ENCODE peak calls at places on chromosome 4, in four cellular contexts. One of them, this sample, is unnamed.

GRCh38 chr4:108466936-108467902 is 153.2 kb upstream of the RPL34 start:
- DNase-seq in BJ: peak; percentile 54
- DNase-seq in tibial nerve: no peak
- DNase-seq in AG04450: peak; percentile 73
- DNase-seq in this sample: peak; percentile 96

GRCh38 chr4:37685211-37685725 is 908 bp downstream of the RELL1 start:
- DNase-seq in BJ: peak; percentile 35
- DNase-seq in tibial nerve: no peak
- DNase-seq in AG04450: peak; percentile 37
- DNase-seq in this sample: peak; percentile 27

GRCh38 chr4:2186133-2186864 is 55.6 kb downstream of the HAUS3 start:
- DNase-seq in BJ: no peak
- DNase-seq in tibial nerve: no peak
- DNase-seq in AG04450: no peak
- DNase-seq in this sample: no peak

GRCh38 chr4:46329118-46329976 is 60.6 kb downstream of the GABRA2 start:
- DNase-seq in BJ: no peak
- DNase-seq in tibial nerve: peak; percentile 12
- DNase-seq in AG04450: peak; percentile 7
- DNase-seq in this sample: no peak

GRCh38 chr4:146190393-146190910 is 14.9 kb downstream of the LSM6 start:
- DNase-seq in BJ: no peak
- DNase-seq in tibial nerve: no peak
- DNase-seq in AG04450: no peak
- DNase-seq in this sample: no peak

GRCh38 chr4:110475881-110476818 is at the start of gene ENPEP:
- DNase-seq in BJ: no peak
- DNase-seq in tibial nerve: peak; percentile 15
- DNase-seq in AG04450: no peak
- DNase-seq in this sample: no peak

GRCh38 chr4:134202136-134202535 is 547 bp upstream of the PABPC4L start:
- DNase-seq in BJ: no peak
- DNase-seq in tibial nerve: no peak
- DNase-seq in AG04450: no peak
- DNase-seq in this sample: no peak

GRCh38 chr4:1979477-1980196 is 29.1 kb downstream of the NELFA start:
- DNase-seq in BJ: no peak
- DNase-seq in tibial nerve: no peak
- DNase-seq in AG04450: no peak
- DNase-seq in this sample: no peak

GRCh38 chr4:17475481-17475880 is 36.4 kb downstream of the QDPR start:
- DNase-seq in BJ: no peak
- DNase-seq in tibial nerve: no peak
- DNase-seq in AG04450: no peak
- DNase-seq in this sample: no peak

GRCh38 chr4:76897522-76898384 is at the start of gene SOWAHB:
- DNase-seq in BJ: no peak
- DNase-seq in tibial nerve: no peak
- DNase-seq in AG04450: no peak
- DNase-seq in this sample: no peak

DNA sequence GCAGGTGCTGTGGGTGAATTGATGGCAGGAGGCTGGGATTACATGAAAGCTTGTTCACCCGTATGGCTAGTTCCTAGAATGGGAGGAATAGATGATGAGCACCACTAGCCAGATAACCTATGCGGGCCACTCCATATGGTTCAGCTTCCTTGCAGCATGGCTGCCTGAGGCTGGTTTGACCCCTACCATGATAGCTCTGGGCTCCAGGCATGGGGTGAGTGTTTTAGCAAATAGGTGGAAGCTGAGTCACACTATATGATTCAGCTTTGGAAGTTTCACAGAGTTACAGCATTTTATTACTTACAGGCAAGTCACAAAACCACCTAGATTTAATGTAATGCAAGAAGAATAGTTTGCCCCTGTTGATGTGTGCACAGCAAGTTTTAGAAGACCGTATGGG is 603.2 kb downstream of the STIM2 start:
- DNase-seq in BJ: peak; percentile 49
- DNase-seq in tibial nerve: no peak
- DNase-seq in AG04450: no peak
- DNase-seq in this sample: peak; percentile 2
- H3K4me3 ChIP-seq in BJ: no peak overlapping the region
- H3K4me3 ChIP-seq in tibial nerve: no peak overlapping the region
- H3K4me3 ChIP-seq in AG04450: no peak overlapping the region
- H3K4me3 ChIP-seq in this sample: no peak overlapping the region

DNA sequence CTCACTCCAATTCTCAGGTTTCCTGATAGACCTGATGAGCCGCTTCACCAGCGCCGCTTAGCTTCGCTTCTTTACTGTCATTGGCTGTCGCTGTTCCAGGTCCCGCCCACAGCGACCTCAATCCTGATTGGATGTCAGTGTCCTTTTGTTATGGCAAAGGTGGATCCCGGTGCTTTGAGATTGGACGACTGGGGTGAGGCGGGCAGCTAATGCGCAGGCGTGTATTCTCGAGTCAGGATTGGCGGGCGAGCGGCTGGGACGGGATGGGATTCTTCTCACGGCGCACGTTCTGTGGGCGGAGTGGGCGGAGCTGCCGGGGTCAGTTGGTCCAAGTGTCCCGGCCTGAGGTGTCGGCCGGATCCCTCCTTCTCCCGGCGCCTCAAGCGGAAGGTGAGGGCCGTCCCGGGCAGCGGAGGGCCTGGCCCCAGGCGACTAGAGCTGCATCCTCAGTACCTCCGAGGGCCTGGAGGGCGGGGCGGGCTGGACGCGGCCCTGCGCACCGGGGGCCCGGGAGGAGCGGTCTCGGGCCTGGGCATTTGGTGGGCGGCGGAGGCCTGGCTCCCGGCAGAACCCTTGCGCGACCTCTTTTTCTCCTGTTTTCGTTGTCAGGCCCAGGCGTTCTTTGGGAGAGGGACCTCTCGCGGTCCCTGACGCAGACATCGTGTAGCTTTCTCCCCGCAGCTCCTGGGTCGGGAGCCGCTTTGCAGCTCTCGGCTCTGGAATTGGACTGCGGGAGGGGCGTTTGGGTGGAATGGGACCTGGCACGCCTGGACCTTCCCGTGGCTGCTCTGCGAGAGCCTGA is at the start of gene SCOC:
- DNase-seq in BJ: peak; percentile 97
- DNase-seq in tibial nerve: peak; percentile 100
- DNase-seq in AG04450: peak; percentile 98
- DNase-seq in this sample: peak; percentile 98
- TF ChIP-seq CTCF in BJ: no peak
- TF ChIP-seq CTCF in tibial nerve: no peak
- TF ChIP-seq CTCF in AG04450: no peak
- TF ChIP-seq CTCF in this sample: no peak

GRCh38 chr4:55398966-55399365 is 3.2 kb downstream of the TMEM165 start:
- DNase-seq in BJ: no peak
- DNase-seq in tibial nerve: no peak
- DNase-seq in AG04450: no peak
- DNase-seq in this sample: no peak
- H3K4me3 ChIP-seq in BJ: peak overlapping the region; percentile 53
- H3K4me3 ChIP-seq in tibial nerve: no peak overlapping the region
- H3K4me3 ChIP-seq in AG04450: peak overlapping the region; percentile 79
- H3K4me3 ChIP-seq in this sample: peak overlapping the region; percentile 71

DNA sequence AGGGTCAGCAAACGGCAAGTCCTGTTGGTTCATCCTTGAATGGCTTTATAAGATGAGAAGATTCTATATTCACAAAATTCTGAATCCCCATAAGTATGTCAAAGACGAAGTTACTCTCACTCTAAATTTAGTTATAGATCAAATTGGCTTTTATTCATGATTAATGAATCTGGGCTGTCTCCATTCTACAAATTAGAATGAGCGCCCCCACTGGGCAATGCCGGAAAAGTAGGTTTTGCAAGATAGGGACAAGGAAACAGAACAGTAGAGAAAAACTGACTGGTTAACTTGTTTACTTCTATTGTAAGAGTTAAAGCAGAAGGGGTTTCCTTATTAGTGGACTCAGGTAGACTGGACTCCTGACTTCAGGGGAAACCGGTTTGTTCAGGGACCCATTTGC is 100.3 kb downstream of the F11 start:
- DNase-seq in BJ: no peak
- DNase-seq in tibial nerve: no peak
- DNase-seq in AG04450: no peak
- DNase-seq in this sample: no peak
- TF ChIP-seq CTCF in BJ: no peak
- TF ChIP-seq CTCF in tibial nerve: no peak
- TF ChIP-seq CTCF in AG04450: no peak
- TF ChIP-seq CTCF in this sample: no peak

DNA sequence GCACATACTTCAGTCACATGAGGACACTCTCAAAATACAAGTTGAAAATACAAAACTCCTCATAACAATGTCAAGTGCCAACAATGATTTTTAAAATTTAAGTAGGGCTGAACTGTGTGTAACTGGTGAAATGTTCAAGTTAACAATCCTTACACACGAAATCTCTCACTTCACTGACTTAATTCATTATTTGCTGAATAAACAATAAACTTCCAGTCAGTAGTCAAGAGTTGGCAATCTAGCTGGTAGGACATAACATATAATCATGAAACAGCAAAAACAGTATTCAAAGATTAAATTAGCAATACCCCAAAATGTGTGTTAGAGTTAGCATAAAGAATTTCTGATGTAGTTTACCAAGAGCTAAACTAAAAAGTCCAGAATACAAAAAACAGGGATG is 1.9 kb upstream of the RAB33B start:
- DNase-seq in BJ: no peak
- DNase-seq in tibial nerve: no peak
- DNase-seq in AG04450: no peak
- DNase-seq in this sample: no peak
- H3K4me3 ChIP-seq in BJ: no peak overlapping the region
- H3K4me3 ChIP-seq in tibial nerve: no peak overlapping the region
- H3K4me3 ChIP-seq in AG04450: no peak overlapping the region
- H3K4me3 ChIP-seq in this sample: peak overlapping the region; percentile 89

DNA sequence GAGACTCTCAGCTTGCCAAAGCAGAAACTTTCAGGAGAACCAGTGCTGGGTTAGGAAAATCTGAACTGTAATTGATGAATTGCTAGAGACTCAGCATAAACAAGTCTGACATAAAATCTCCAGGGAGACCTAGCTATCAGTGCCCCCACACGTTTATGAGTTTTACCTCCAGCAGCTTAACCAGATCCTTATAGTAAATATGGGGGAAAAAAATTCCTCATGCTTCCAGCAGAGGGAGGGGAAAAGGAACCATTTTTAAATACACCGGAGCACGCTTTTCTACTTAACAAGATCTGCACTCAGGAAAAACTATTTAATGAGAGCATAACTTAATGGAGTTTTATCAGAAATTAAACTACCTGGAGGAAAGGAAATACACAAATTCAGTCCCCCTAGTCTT is 1040.7 kb upstream of the INTU start:
- DNase-seq in BJ: no peak
- DNase-seq in tibial nerve: no peak
- DNase-seq in AG04450: no peak
- DNase-seq in this sample: no peak
- TF ChIP-seq CTCF in BJ: peak; percentile 44
- TF ChIP-seq CTCF in tibial nerve: no peak
- TF ChIP-seq CTCF in AG04450: peak; percentile 54
- TF ChIP-seq CTCF in this sample: peak; percentile 42

GRCh38 chr4:150581611-150582010 is 340 bp upstream of the MAB21L2 start:
- DNase-seq in BJ: no peak
- DNase-seq in tibial nerve: no peak
- DNase-seq in AG04450: peak; percentile 34
- DNase-seq in this sample: no peak
- H3K4me3 ChIP-seq in BJ: no peak overlapping the region
- H3K4me3 ChIP-seq in tibial nerve: peak overlapping the region; percentile 37
- H3K4me3 ChIP-seq in AG04450: peak overlapping the region; percentile 69
- H3K4me3 ChIP-seq in this sample: no peak overlapping the region

GRCh38 chr4:165351359-165352130 is 24.1 kb downstream of the MSMO1 start:
- DNase-seq in BJ: no peak
- DNase-seq in tibial nerve: no peak
- DNase-seq in AG04450: no peak
- DNase-seq in this sample: no peak
- TF ChIP-seq CTCF in BJ: no peak
- TF ChIP-seq CTCF in tibial nerve: no peak
- TF ChIP-seq CTCF in AG04450: no peak
- TF ChIP-seq CTCF in this sample: no peak

This sample was measured in HFF-Myc.